ENCODE peak calls at places on chromosomes 6 and 20, in nine cellular contexts. F, H, I, U, D, S, O, T and K are unnamed samples.
A peak's percentile ranks its signal among the peaks of the same experiment; 100 is the strongest.

GRCh38 chr6:75438186-75438880 is 55.3 kb downstream of the FILIP1 start:
- DNase-seq in O (no peak), H (no peak), S (no peak), I (no peak), D (no peak), U (no peak), F (no peak), T (peak; percentile 73), K (no peak)

GRCh38 chr6:3265671-3266070 is 6.9 kb downstream of the PSMG4 start:
- DNase-seq in U (no peak), F (no peak), I (no peak), S (no peak), H (no peak), D (no peak), O (no peak), T (no peak), K (no peak)

GRCh38 chr6:89596484-89596883 is 42.1 kb downstream of the LYRM2 start:
- DNase-seq in O (no peak), U (no peak), H (no peak), I (no peak), T (no peak), F (no peak), S (no peak), D (no peak), K (no peak)

GRCh38 chr6:16313732-16314131 is 75.3 kb downstream of the GMPR start:
- DNase-seq in O (no peak), U (no peak), D (no peak), I (no peak), H (no peak), T (no peak), S (no peak), F (no peak), K (no peak)

GRCh38 chr6:44123544-44123943 is 3.7 kb downstream of the MRPL14 start:
- DNase-seq in O (no peak), S (no peak), F (no peak), U (no peak), D (no peak), I (no peak), T (no peak), H (no peak), K (no peak)

GRCh38 chr20:32810941-32811340 is 8.8 kb upstream of the MAPRE1 start:
- DNase-seq in H (no peak), O (no peak), I (no peak), D (no peak), U (no peak), F (no peak), S (no peak), T (no peak), K (no peak)

GRCh38 chr6:56222509-56222908 is 24.9 kb downstream of the COL21A1 start:
- DNase-seq in T (peak; percentile 52), O (no peak), F (no peak), H (no peak), S (no peak), D (no peak), U (no peak), I (no peak), K (no peak)

GRCh38 chr6:14170128-14170527 is 52.6 kb downstream of the CD83 start:
- DNase-seq in U (no peak), S (no peak), I (no peak), O (no peak), F (no peak), D (no peak), T (no peak), H (no peak), K (no peak)

GRCh38 chr6:110784610-110784979 is 30.7 kb downstream of the CDK19 start:
- DNase-seq in F (no peak), H (no peak), O (no peak), S (no peak), U (no peak), T (no peak), I (no peak), D (no peak), K (no peak)

GRCh38 chr20:17320456-17320855 is 93.6 kb downstream of the PCSK2 start:
- DNase-seq in O (no peak), U (no peak), T (no peak), I (no peak), D (no peak), F (no peak), H (no peak), S (no peak), K (no peak)

GRCh38 chr6:157216570-157216969 is 106.7 kb downstream of the TMEM242 start:
- DNase-seq in T (no peak), S (peak; percentile 23), D (no peak), I (no peak), U (no peak), H (no peak), F (no peak), O (no peak), K (no peak)

GRCh38 chr6:30219244-30219643 is 6.0 kb upstream of the TRIM26 start:
- DNase-seq in T (peak; percentile 56), O (no peak), S (no peak), H (no peak), F (peak; percentile 13), I (no peak), D (peak; percentile 20), U (no peak), K (peak; percentile 9)

GRCh38 chr6:146864300-146864699 is 265.5 kb downstream of the ADGB start:
- DNase-seq in D (no peak), U (no peak), T (no peak), I (no peak), O (no peak), S (no peak), F (no peak), H (no peak), K (no peak)

GRCh38 chr6:170093658-170094596 is 197.0 kb downstream of the DLL1 start:
- DNase-seq in S (peak; percentile 67), H (no peak), T (no peak), D (no peak), O (no peak), I (peak; percentile 36), F (no peak), U (no peak), K (no peak)

GRCh38 chr6:40779399-40779798 is 192.2 kb upstream of the LRFN2 start:
- DNase-seq in U (no peak), F (no peak), D (no peak), T (peak; percentile 38), H (no peak), S (no peak), O (no peak), I (no peak), K (no peak)

GRCh38 chr6:17679726-17680125 is 27.0 kb downstream of the NUP153 start:
- DNase-seq in O (no peak), I (no peak), S (no peak), D (no peak), F (no peak), H (no peak), U (no peak), T (no peak), K (no peak)

GRCh38 chr6:40763001-40763400 is 175.8 kb upstream of the LRFN2 start:
- DNase-seq in S (no peak), H (no peak), U (no peak), T (no peak), I (no peak), D (no peak), O (no peak), F (no peak), K (no peak)

GRCh38 chr6:170067923-170068360 is 222.9 kb downstream of the DLL1 start:
- DNase-seq in D (no peak), S (peak; percentile 40), I (peak; percentile 31), F (no peak), T (no peak), O (no peak), U (no peak), H (no peak), K (no peak)

GRCh38 chr20:24772667-24773066 is 176.4 kb upstream of the CST7 start:
- DNase-seq in H (no peak), S (no peak), O (no peak), D (no peak), I (no peak), F (no peak), T (no peak), U (no peak), K (no peak)

GRCh38 chr20:57693002-57693582 is 16.7 kb downstream of the PMEPA1 start:
- DNase-seq in H (no peak), T (no peak), U (no peak), O (no peak), S (peak; percentile 91), D (no peak), I (no peak), F (no peak), K (no peak)

GRCh38 chr6:150676339-150676738 is 76.7 kb downstream of the PLEKHG1 start:
- DNase-seq in D (no peak), T (no peak), O (no peak), H (no peak), U (no peak), S (no peak), F (no peak), I (no peak), K (no peak)

GRCh38 chr20:10179574-10180298 is 38.9 kb upstream of the SNAP25 start:
- DNase-seq in D (no peak), S (no peak), T (peak; percentile 35), F (no peak), O (no peak), I (no peak), U (no peak), H (no peak), K (no peak)

GRCh38 chr6:9140181-9140580 is 704.8 kb upstream of the SLC35B3 start:
- DNase-seq in U (no peak), I (no peak), S (peak; percentile 57), F (no peak), O (no peak), D (no peak), H (no peak), T (no peak), K (peak; percentile 75)

GRCh38 chr6:7991992-7992815 is 72.0 kb downstream of the BLOC1S5 start:
- DNase-seq in U (peak; percentile 37), F (no peak), S (no peak), H (peak; percentile 61), I (peak; percentile 61), T (peak; percentile 70), O (no peak), D (no peak), K (peak; percentile 12)

GRCh38 chr20:40763646-40764295 is 74.7 kb upstream of the MAFB start:
- DNase-seq in S (no peak), I (peak; percentile 83), D (no peak), U (no peak), F (peak; percentile 78), O (no peak), H (peak; percentile 80), T (peak; percentile 54), K (no peak)

GRCh38 chr20:775679-776135 is 7.4 kb upstream of the SLC52A3 start:
- DNase-seq in S (no peak), I (no peak), D (no peak), T (no peak), U (no peak), H (no peak), O (no peak), F (no peak), K (no peak)

GRCh38 chr20:63177134-63177784 is 38.7 kb downstream of the YTHDF1 start:
- DNase-seq in F (peak; percentile 69), I (no peak), S (peak; percentile 57), T (no peak), H (no peak), D (peak; percentile 5), O (peak; percentile 28), U (no peak), K (no peak)

GRCh38 chr6:138161118-138161433 is 663 bp upstream of the ARFGEF3 start:
- DNase-seq in I (no peak), S (no peak), U (no peak), F (no peak), O (no peak), T (no peak), D (no peak), H (no peak), K (no peak)

GRCh38 chr6:27178001-27178730 is 69.3 kb upstream of the PRSS16 start:
- DNase-seq in S (no peak), U (no peak), I (peak; percentile 73), O (no peak), D (peak; percentile 61), T (peak; percentile 95), F (peak; percentile 45), H (no peak), K (peak; percentile 80)

GRCh38 chr20:49118307-49118706 is 69.8 kb downstream of the STAU1 start:
- DNase-seq in D (no peak), H (no peak), F (no peak), S (no peak), T (no peak), O (no peak), U (no peak), I (no peak), K (no peak)

GRCh38 chr6:7053125-7053784 is 54.5 kb upstream of the RREB1 start:
- DNase-seq in U (no peak), T (no peak), D (no peak), S (no peak), O (no peak), H (peak; percentile 23), I (no peak), F (no peak), K (no peak)